ENCODE peak calls at places on chromosome 12, in four cellular contexts. One of them, this sample, is unnamed.

GRCh38 chr12:72337382-72337781 is 65.2 kb downstream of the TRHDE start:
- DNase-seq in foreskin fibroblast: no peak
- DNase-seq in CD4-positive, alpha-beta T cell: no peak
- DNase-seq in GM03348: no peak
- DNase-seq in this sample: no peak

GRCh38 chr12:55720071-55720564 is at the start of gene RDH5:
- DNase-seq in GM03348: peak
- DNase-seq in foreskin fibroblast: peak
- DNase-seq in CD4-positive, alpha-beta T cell: no peak
- DNase-seq in this sample: no peak

GRCh38 chr12:117352260-117352659 is 9.2 kb downstream of the NOS1 start:
- DNase-seq in foreskin fibroblast: no peak
- DNase-seq in GM03348: no peak
- DNase-seq in CD4-positive, alpha-beta T cell: no peak
- DNase-seq in this sample: no peak

GRCh38 chr12:64311877-64312276 is 78.7 kb downstream of the C12orf56 start:
- DNase-seq in CD4-positive, alpha-beta T cell: no peak
- DNase-seq in foreskin fibroblast: no peak
- DNase-seq in GM03348: no peak
- DNase-seq in this sample: no peak

GRCh38 chr12:59615392-59616165 is 19.8 kb downstream of the SLC16A7 start:
- DNase-seq in foreskin fibroblast: no peak
- DNase-seq in CD4-positive, alpha-beta T cell: no peak
- DNase-seq in GM03348: no peak
- DNase-seq in this sample: no peak

GRCh38 chr12:49032679-49033447 is 14.3 kb upstream of the PRKAG1 start:
- DNase-seq in CD4-positive, alpha-beta T cell: no peak
- DNase-seq in GM03348: no peak
- DNase-seq in foreskin fibroblast: no peak
- DNase-seq in this sample: no peak

GRCh38 chr12:17540921-17541320 is 549.1 kb downstream of the RERGL start:
- DNase-seq in GM03348: no peak
- DNase-seq in CD4-positive, alpha-beta T cell: no peak
- DNase-seq in foreskin fibroblast: no peak
- DNase-seq in this sample: no peak

GRCh38 chr12:102956738-102957338 is 636 bp upstream of the ASCL1 start:
- DNase-seq in GM03348: no peak
- DNase-seq in CD4-positive, alpha-beta T cell: no peak
- DNase-seq in foreskin fibroblast: no peak
- DNase-seq in this sample: no peak

GRCh38 chr12:103769240-103769945 is 71.6 kb downstream of the NT5DC3 start:
- DNase-seq in foreskin fibroblast: no peak
- DNase-seq in GM03348: no peak
- DNase-seq in CD4-positive, alpha-beta T cell: no peak
- DNase-seq in this sample: no peak

GRCh38 chr12:118689793-118690192 is 291.5 kb upstream of the SRRM4 start:
- DNase-seq in GM03348: no peak
- DNase-seq in CD4-positive, alpha-beta T cell: no peak
- DNase-seq in foreskin fibroblast: no peak
- DNase-seq in this sample: no peak

This sample was measured in memory B cell.